ENCODE peak calls at places on chromosome 3, in ten cellular contexts. M is CD8-positive, alpha-beta T cell; I is mucosa of gallbladder; J is fibroblast of mammary gland; K is sciatic nerve; N is C1 segment of cervical spinal cord; U is heart left ventricle; A is activated naive CD4-positive, alpha-beta T cell; G is GM03348; B is OCI-LY7. E is an unnamed sample.

GRCh38 chr3:127065561-127066270 is 82.8 kb downstream of the PLXNA1 start:
- DNase-seq in K (peak; percentile 48), M (no peak), J (peak; percentile 69), N (no peak), U (no peak), G (peak; percentile 55), B (no peak), I (no peak), A (no peak), E (no peak)

GRCh38 chr3:185401319-185401955 is 38.5 kb downstream of the MAP3K13 start:
- DNase-seq in M (no peak), I (no peak), A (no peak), B (no peak), J (peak; percentile 39), U (no peak), N (no peak), K (no peak), G (no peak), E (no peak)

GRCh38 chr3:143090966-143091365 is 28.6 kb upstream of the CHST2 start:
- DNase-seq in U (no peak), B (no peak), N (no peak), J (no peak), K (no peak), A (no peak), M (no peak), I (no peak), G (no peak), E (no peak)

GRCh38 chr3:190056795-190057194 is 63.9 kb downstream of the P3H2 start:
- DNase-seq in U (no peak), B (no peak), I (no peak), A (no peak), G (no peak), J (no peak), K (no peak), N (no peak), M (no peak), E (no peak)

GRCh38 chr3:37652851-37653250 is 208.8 kb upstream of the CTDSPL start:
- DNase-seq in B (no peak), G (no peak), N (no peak), A (no peak), J (no peak), M (no peak), I (no peak), K (no peak), U (peak; percentile 56), E (no peak)

GRCh38 chr3:186651678-186652215 is 11.5 kb downstream of the FETUB start:
- DNase-seq in N (no peak), B (no peak), G (no peak), M (no peak), J (no peak), U (no peak), K (no peak), A (no peak), I (no peak), E (no peak)

GRCh38 chr3:112926000-112926399 is 48.9 kb downstream of the CD200R1 start:
- DNase-seq in I (no peak), A (no peak), N (no peak), K (no peak), J (no peak), U (no peak), M (no peak), G (no peak), B (no peak), E (no peak)

GRCh38 chr3:129597087-129597791 is 9.2 kb downstream of the PLXND1 start:
- DNase-seq in M (no peak), I (no peak), G (peak; percentile 82), J (peak; percentile 61), B (no peak), N (no peak), A (no peak), U (peak; percentile 68), K (no peak), E (no peak)

GRCh38 chr3:156174229-156174847 is 54.0 kb downstream of the KCNAB1 start:
- DNase-seq in I (no peak), U (no peak), N (peak; percentile 10), G (peak; percentile 61), B (no peak), J (peak; percentile 71), K (no peak), M (no peak), A (no peak), E (peak; percentile 7)

GRCh38 chr3:13600950-13601691 is 52.2 kb downstream of the FBLN2 start:
- DNase-seq in A (no peak), M (no peak), K (no peak), G (peak; percentile 65), J (peak; percentile 30), I (no peak), U (peak; percentile 24), N (no peak), B (no peak), E (no peak)

GRCh38 chr3:121228971-121229370 is 316.8 kb downstream of the POLQ start:
- DNase-seq in B (no peak), J (no peak), K (no peak), N (no peak), A (no peak), I (no peak), G (no peak), U (no peak), M (no peak), E (no peak)

GRCh38 chr3:97827741-97828471 is 6.1 kb downstream of the CRYBG3 start:
- DNase-seq in K (no peak), M (no peak), A (no peak), G (no peak), B (no peak), U (no peak), N (peak; percentile 22), I (no peak), J (no peak), E (no peak)

GRCh38 chr3:8345396-8345795 is 156.2 kb upstream of the LMCD1 start:
- DNase-seq in K (no peak), M (no peak), B (peak; percentile 20), G (no peak), U (no peak), J (no peak), N (no peak), I (no peak), A (no peak), E (no peak)

GRCh38 chr3:146493221-146493620 is 23.9 kb upstream of the PLSCR2 start:
- DNase-seq in K (no peak), N (no peak), U (no peak), M (no peak), I (no peak), J (peak; percentile 76), A (no peak), B (no peak), G (no peak), E (no peak)

GRCh38 chr3:45034612-45035252 is 8.6 kb downstream of the CLEC3B start:
- DNase-seq in G (no peak), J (no peak), M (peak; percentile 27), K (peak; percentile 83), B (peak; percentile 8), N (peak; percentile 5), U (peak; percentile 73), A (no peak), I (no peak), E (no peak)

GRCh38 chr3:110654820-110655522 is 416.6 kb upstream of the NECTIN3 start:
- DNase-seq in A (no peak), I (no peak), K (no peak), J (no peak), G (no peak), B (no peak), N (no peak), M (no peak), U (no peak), E (no peak)

GRCh38 chr3:129552287-129553050 is 9.5 kb downstream of the H1-8 start:
- DNase-seq in G (no peak), U (no peak), K (no peak), J (no peak), A (no peak), M (no peak), I (no peak), B (no peak), N (no peak), E (no peak)

GRCh38 chr3:107662109-107662477 is 139.3 kb downstream of the BBX start:
- DNase-seq in K (no peak), B (no peak), A (no peak), G (peak; percentile 46), M (no peak), I (peak; percentile 26), U (peak; percentile 33), J (peak; percentile 90), N (no peak), E (no peak)

GRCh38 chr3:138187296-138188012 is at the start of gene ARMC8:
- DNase-seq in K (peak; percentile 75), U (peak; percentile 72), N (peak; percentile 98), I (peak; percentile 24), G (peak; percentile 81), J (peak; percentile 83), B (no peak), M (peak; percentile 35), A (no peak), E (peak; percentile 62)

GRCh38 chr3:43773273-43774104 is 82.8 kb downstream of the ABHD5 start:
- DNase-seq in J (no peak), K (no peak), N (no peak), A (no peak), B (no peak), U (peak; percentile 57), G (peak; percentile 38), M (no peak), I (peak; percentile 24), E (peak; percentile 89)

GRCh38 chr3:58047806-58048205 is 39.6 kb downstream of the FLNB start:
- DNase-seq in N (no peak), K (no peak), B (no peak), M (no peak), I (no peak), U (no peak), A (no peak), J (peak; percentile 91), G (peak; percentile 61), E (no peak)

GRCh38 chr3:35639251-35640185 is at the start of gene ARPP21:
- DNase-seq in G (peak; percentile 13), M (no peak), N (peak; percentile 78), B (peak; percentile 61), I (no peak), J (peak; percentile 0), U (peak; percentile 25), A (no peak), K (peak; percentile 52), E (peak; percentile 21)

GRCh38 chr3:107913671-107914070 is 177.2 kb downstream of the CD47 start:
- DNase-seq in N (no peak), M (no peak), B (no peak), G (peak; percentile 35), U (no peak), J (peak; percentile 77), A (no peak), K (no peak), I (no peak), E (no peak)